ENCODE peak calls at places on chromosomes 16 and 17, in four cellular contexts. One of them, this sample, is unnamed.

GRCh38 chr17:36509272-36509985 is 22.9 kb downstream of the ZNHIT3 start:
- DNase-seq in DMS79 treated with DMSO at 0.1 percent for 48 hours: no peak
- DNase-seq in heart left ventricle: no peak
- DNase-seq in germinal center: no peak
- DNase-seq in this sample: no peak

GRCh38 chr17:39027037-39027436 is 59.8 kb upstream of the FBXO47 start:
- DNase-seq in DMS79 treated with DMSO at 0.1 percent for 48 hours: peak
- DNase-seq in heart left ventricle: peak
- DNase-seq in germinal center: no peak
- DNase-seq in this sample: no peak

GRCh38 chr16:31016018-31016417 is 5.6 kb upstream of the STX1B start:
- DNase-seq in DMS79 treated with DMSO at 0.1 percent for 48 hours: no peak
- DNase-seq in heart left ventricle: no peak
- DNase-seq in germinal center: no peak
- DNase-seq in this sample: no peak

GRCh38 chr16:17237350-17237944 is 233.3 kb downstream of the XYLT1 start:
- DNase-seq in DMS79 treated with DMSO at 0.1 percent for 48 hours: no peak
- DNase-seq in heart left ventricle: no peak
- DNase-seq in germinal center: no peak
- DNase-seq in this sample: no peak

GRCh38 chr16:53599548-53599947 is 96.5 kb upstream of the AKTIP start:
- DNase-seq in DMS79 treated with DMSO at 0.1 percent for 48 hours: no peak
- DNase-seq in heart left ventricle: no peak
- DNase-seq in germinal center: no peak
- DNase-seq in this sample: no peak

GRCh38 chr17:80644588-80644987 is 100.0 kb downstream of the RPTOR start:
- DNase-seq in DMS79 treated with DMSO at 0.1 percent for 48 hours: peak
- DNase-seq in heart left ventricle: no peak
- DNase-seq in germinal center: no peak
- DNase-seq in this sample: no peak

GRCh38 chr16:75458439-75458838 is 6.0 kb downstream of the TMEM170A start:
- DNase-seq in DMS79 treated with DMSO at 0.1 percent for 48 hours: no peak
- DNase-seq in heart left ventricle: no peak
- DNase-seq in germinal center: no peak
- DNase-seq in this sample: no peak

GRCh38 chr16:1424028-1424427 is 3.5 kb upstream of the UQCC4 start:
- DNase-seq in DMS79 treated with DMSO at 0.1 percent for 48 hours: no peak
- DNase-seq in heart left ventricle: no peak
- DNase-seq in germinal center: no peak
- DNase-seq in this sample: no peak

GRCh38 chr17:78838574-78839005 is 2.0 kb downstream of the USP36 start:
- DNase-seq in DMS79 treated with DMSO at 0.1 percent for 48 hours: no peak
- DNase-seq in heart left ventricle: no peak
- DNase-seq in germinal center: no peak
- DNase-seq in this sample: no peak

GRCh38 chr17:42248351-42249179 is 27.6 kb downstream of the STAT5B start:
- DNase-seq in DMS79 treated with DMSO at 0.1 percent for 48 hours: no peak
- DNase-seq in heart left ventricle: peak
- DNase-seq in germinal center: peak
- DNase-seq in this sample: no peak

GRCh38 chr17:81612172-81612571 is 24.7 kb downstream of the NPLOC4 start:
- DNase-seq in DMS79 treated with DMSO at 0.1 percent for 48 hours: no peak
- DNase-seq in heart left ventricle: no peak
- DNase-seq in germinal center: no peak
- DNase-seq in this sample: no peak

GRCh38 chr17:309361-309888 is 43.2 kb downstream of the RPH3AL start:
- DNase-seq in DMS79 treated with DMSO at 0.1 percent for 48 hours: no peak
- DNase-seq in heart left ventricle: no peak
- DNase-seq in germinal center: peak
- DNase-seq in this sample: no peak

GRCh38 chr16:67534420-67534819 is 5.8 kb downstream of the RIPOR1 start:
- DNase-seq in DMS79 treated with DMSO at 0.1 percent for 48 hours: no peak
- DNase-seq in heart left ventricle: no peak
- DNase-seq in germinal center: no peak
- DNase-seq in this sample: no peak

GRCh38 chr16:85416267-85417109 is 196.6 kb upstream of the GSE1 start:
- DNase-seq in DMS79 treated with DMSO at 0.1 percent for 48 hours: peak
- DNase-seq in heart left ventricle: peak
- DNase-seq in germinal center: peak
- DNase-seq in this sample: no peak

GRCh38 chr17:75872434-75873351 is 5.7 kb downstream of the TRIM47 start:
- DNase-seq in DMS79 treated with DMSO at 0.1 percent for 48 hours: no peak
- DNase-seq in heart left ventricle: peak
- DNase-seq in germinal center: no peak
- DNase-seq in this sample: no peak

GRCh38 chr17:1796800-1797199 is 32.9 kb downstream of the SMYD4 start:
- DNase-seq in DMS79 treated with DMSO at 0.1 percent for 48 hours: no peak
- DNase-seq in heart left ventricle: no peak
- DNase-seq in germinal center: no peak
- DNase-seq in this sample: no peak

GRCh38 chr17:61495161-61495857 is 43.1 kb downstream of the TBX4 start:
- DNase-seq in DMS79 treated with DMSO at 0.1 percent for 48 hours: no peak
- DNase-seq in heart left ventricle: no peak
- DNase-seq in germinal center: no peak
- DNase-seq in this sample: no peak

GRCh38 chr16:66220766-66221165 is 145.7 kb upstream of the CDH5 start:
- DNase-seq in DMS79 treated with DMSO at 0.1 percent for 48 hours: no peak
- DNase-seq in heart left ventricle: no peak
- DNase-seq in germinal center: no peak
- DNase-seq in this sample: no peak

GRCh38 chr17:41772218-41772585 is 14.3 kb downstream of the JUP start:
- DNase-seq in DMS79 treated with DMSO at 0.1 percent for 48 hours: no peak
- DNase-seq in heart left ventricle: no peak
- DNase-seq in germinal center: no peak
- DNase-seq in this sample: no peak

GRCh38 chr17:15036238-15036637 is 228.9 kb downstream of the PMP22 start:
- DNase-seq in DMS79 treated with DMSO at 0.1 percent for 48 hours: no peak
- DNase-seq in heart left ventricle: no peak
- DNase-seq in germinal center: no peak
- DNase-seq in this sample: no peak

GRCh38 chr17:65193305-65194293 is 56.4 kb downstream of the RGS9 start:
- DNase-seq in DMS79 treated with DMSO at 0.1 percent for 48 hours: no peak
- DNase-seq in heart left ventricle: no peak
- DNase-seq in germinal center: no peak
- DNase-seq in this sample: no peak

GRCh38 chr16:73214825-73215481 is 167.0 kb upstream of the ZFHX3 start:
- DNase-seq in DMS79 treated with DMSO at 0.1 percent for 48 hours: no peak
- DNase-seq in heart left ventricle: no peak
- DNase-seq in germinal center: no peak
- DNase-seq in this sample: no peak

GRCh38 chr17:59757043-59757824 is 49.8 kb downstream of the VMP1 start:
- DNase-seq in DMS79 treated with DMSO at 0.1 percent for 48 hours: no peak
- DNase-seq in heart left ventricle: no peak
- DNase-seq in germinal center: no peak
- DNase-seq in this sample: no peak

GRCh38 chr17:42040818-42041217 is 9.6 kb downstream of the C17orf113 start:
- DNase-seq in DMS79 treated with DMSO at 0.1 percent for 48 hours: no peak
- DNase-seq in heart left ventricle: no peak
- DNase-seq in germinal center: no peak
- DNase-seq in this sample: no peak

GRCh38 chr16:58212824-58213655 is 15.1 kb upstream of the CSNK2A2 start:
- DNase-seq in DMS79 treated with DMSO at 0.1 percent for 48 hours: no peak
- DNase-seq in heart left ventricle: no peak
- DNase-seq in germinal center: no peak
- DNase-seq in this sample: no peak

GRCh38 chr16:74469946-74470478 is 48.7 kb upstream of the CLEC18B start:
- DNase-seq in DMS79 treated with DMSO at 0.1 percent for 48 hours: no peak
- DNase-seq in heart left ventricle: no peak
- DNase-seq in germinal center: no peak
- DNase-seq in this sample: no peak

GRCh38 chr17:65041518-65041917 is 15.0 kb downstream of the GNA13 start:
- DNase-seq in DMS79 treated with DMSO at 0.1 percent for 48 hours: no peak
- DNase-seq in heart left ventricle: no peak
- DNase-seq in germinal center: no peak
- DNase-seq in this sample: no peak

GRCh38 chr16:50552476-50553101 is 4.4 kb downstream of the NKD1 start:
- DNase-seq in DMS79 treated with DMSO at 0.1 percent for 48 hours: no peak
- DNase-seq in heart left ventricle: no peak
- DNase-seq in germinal center: no peak
- DNase-seq in this sample: no peak

GRCh38 chr17:46191332-46192210 is 1.7 kb downstream of the KANSL1 start:
- DNase-seq in DMS79 treated with DMSO at 0.1 percent for 48 hours: peak
- DNase-seq in heart left ventricle: no peak
- DNase-seq in germinal center: peak
- DNase-seq in this sample: no peak

GRCh38 chr16:74447578-74447977 is 26.3 kb upstream of the CLEC18B start:
- DNase-seq in DMS79 treated with DMSO at 0.1 percent for 48 hours: no peak
- DNase-seq in heart left ventricle: no peak
- DNase-seq in germinal center: no peak
- DNase-seq in this sample: no peak

GRCh38 chr16:78496189-78496588 is 396.7 kb downstream of the WWOX start:
- DNase-seq in DMS79 treated with DMSO at 0.1 percent for 48 hours: no peak
- DNase-seq in heart left ventricle: no peak
- DNase-seq in germinal center: no peak
- DNase-seq in this sample: no peak

GRCh38 chr16:66840883-66841282 is 3.3 kb upstream of the CA7 start:
- DNase-seq in DMS79 treated with DMSO at 0.1 percent for 48 hours: no peak
- DNase-seq in heart left ventricle: no peak
- DNase-seq in germinal center: no peak
- DNase-seq in this sample: no peak

GRCh38 chr16:27111486-27111885 is 44.8 kb downstream of the C16orf82 start:
- DNase-seq in DMS79 treated with DMSO at 0.1 percent for 48 hours: no peak
- DNase-seq in heart left ventricle: no peak
- DNase-seq in germinal center: no peak
- DNase-seq in this sample: no peak

GRCh38 chr16:67393111-67393789 is at the start of gene TPPP3:
- DNase-seq in DMS79 treated with DMSO at 0.1 percent for 48 hours: peak
- DNase-seq in heart left ventricle: peak
- DNase-seq in germinal center: peak
- DNase-seq in this sample: no peak